ENCODE peak calls at places on chromosomes 5 and 9, in seven cellular contexts. One of them, this sample, is unnamed.

GRCh38 chr5:116563909-116564308 is 10.7 kb downstream of the SEMA6A start:
- DNase-seq in A549: no peak
- DNase-seq in HCT116: no peak
- DNase-seq in NB4: no peak
- DNase-seq in HepG2: no peak
- DNase-seq in GM12878: no peak
- DNase-seq in K562: no peak
- DNase-seq in this sample: no peak

GRCh38 chr9:84397822-84398221 is 57.3 kb upstream of the SLC28A3 start:
- DNase-seq in A549: no peak
- DNase-seq in HCT116: no peak
- DNase-seq in NB4: no peak
- DNase-seq in HepG2: no peak
- DNase-seq in GM12878: no peak
- DNase-seq in K562: peak
- DNase-seq in this sample: no peak

GRCh38 chr5:138900281-138900965 is 25.3 kb upstream of the LRRTM2 start:
- DNase-seq in A549: no peak
- DNase-seq in HCT116: no peak
- DNase-seq in NB4: peak
- DNase-seq in HepG2: no peak
- DNase-seq in GM12878: no peak
- DNase-seq in K562: peak
- DNase-seq in this sample: no peak

GRCh38 chr9:121840838-121841760 is 189.7 kb downstream of the DAB2IP start:
- DNase-seq in A549: no peak
- DNase-seq in HCT116: no peak
- DNase-seq in NB4: peak
- DNase-seq in HepG2: no peak
- DNase-seq in GM12878: no peak
- DNase-seq in K562: no peak
- DNase-seq in this sample: no peak

GRCh38 chr9:136567651-136568287 is 21.9 kb upstream of the NOTCH1 start:
- DNase-seq in A549: peak
- DNase-seq in HCT116: peak
- DNase-seq in NB4: no peak
- DNase-seq in HepG2: peak
- DNase-seq in GM12878: no peak
- DNase-seq in K562: no peak
- DNase-seq in this sample: peak

GRCh38 chr5:11897831-11898230 is 6.4 kb downstream of the CTNND2 start:
- DNase-seq in A549: no peak
- DNase-seq in HCT116: no peak
- DNase-seq in NB4: no peak
- DNase-seq in HepG2: no peak
- DNase-seq in GM12878: no peak
- DNase-seq in K562: no peak
- DNase-seq in this sample: no peak

GRCh38 chr5:10686890-10687289 is 74.1 kb downstream of the DAP start:
- DNase-seq in A549: no peak
- DNase-seq in HCT116: no peak
- DNase-seq in NB4: no peak
- DNase-seq in HepG2: no peak
- DNase-seq in GM12878: no peak
- DNase-seq in K562: no peak
- DNase-seq in this sample: no peak

GRCh38 chr5:172906436-172906835 is 52.8 kb upstream of the RPL26L1 start:
- DNase-seq in A549: no peak
- DNase-seq in HCT116: no peak
- DNase-seq in NB4: no peak
- DNase-seq in HepG2: no peak
- DNase-seq in GM12878: peak
- DNase-seq in K562: no peak
- DNase-seq in this sample: no peak

GRCh38 chr9:14373726-14374125 is 59.8 kb upstream of the NFIB start:
- DNase-seq in A549: no peak
- DNase-seq in HCT116: no peak
- DNase-seq in NB4: no peak
- DNase-seq in HepG2: no peak
- DNase-seq in GM12878: no peak
- DNase-seq in K562: no peak
- DNase-seq in this sample: no peak

GRCh38 chr9:88326936-88327335 is 61.3 kb upstream of the SPIN1 start:
- DNase-seq in A549: no peak
- DNase-seq in HCT116: no peak
- DNase-seq in NB4: no peak
- DNase-seq in HepG2: no peak
- DNase-seq in GM12878: no peak
- DNase-seq in K562: no peak
- DNase-seq in this sample: no peak

GRCh38 chr5:132263548-132264261 is 6.2 kb downstream of the PDLIM4 start:
- DNase-seq in A549: peak
- DNase-seq in HCT116: no peak
- DNase-seq in NB4: no peak
- DNase-seq in HepG2: no peak
- DNase-seq in GM12878: no peak
- DNase-seq in K562: peak
- DNase-seq in this sample: no peak

GRCh38 chr5:74360535-74361210 is 279.9 kb downstream of the ENC1 start:
- DNase-seq in A549: no peak
- DNase-seq in HCT116: no peak
- DNase-seq in NB4: no peak
- DNase-seq in HepG2: no peak
- DNase-seq in GM12878: no peak
- DNase-seq in K562: no peak
- DNase-seq in this sample: no peak

GRCh38 chr5:119271758-119272730 is 83.8 kb upstream of the TNFAIP8 start:
- DNase-seq in A549: no peak
- DNase-seq in HCT116: no peak
- DNase-seq in NB4: peak
- DNase-seq in HepG2: no peak
- DNase-seq in GM12878: no peak
- DNase-seq in K562: no peak
- DNase-seq in this sample: no peak

DNA sequence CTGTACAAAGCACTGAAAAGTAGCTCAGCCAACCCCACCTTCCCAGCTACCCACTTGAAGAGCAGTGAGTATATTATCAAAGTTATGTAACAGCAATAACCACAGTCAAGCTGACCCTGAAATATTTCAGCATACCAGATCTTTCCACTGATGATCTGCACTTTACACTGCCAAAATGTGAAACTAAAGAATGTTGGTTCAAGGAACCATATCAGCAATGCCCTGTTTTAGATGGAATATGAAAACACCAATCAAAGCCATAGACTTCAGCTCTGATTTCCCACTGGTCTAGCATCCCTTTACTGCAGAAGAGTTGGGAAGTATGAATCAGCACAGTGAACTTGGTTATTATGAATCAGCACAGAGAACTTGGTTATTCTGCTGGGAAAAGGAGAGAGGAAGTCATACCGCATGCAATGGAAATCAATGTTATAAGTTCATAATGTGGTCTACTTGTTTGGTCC is 20.0 kb downstream of the CEMIP2 start:
- DNase-seq in A549: no peak
- DNase-seq in HCT116: no peak
- DNase-seq in NB4: no peak
- DNase-seq in HepG2: no peak
- DNase-seq in GM12878: no peak
- DNase-seq in K562: no peak
- DNase-seq in this sample: no peak
- TF ChIP-seq MAX in A549: no peak
- TF ChIP-seq MAX in HCT116: no peak
- TF ChIP-seq MAX in NB4: no peak
- TF ChIP-seq MAX in HepG2: no peak
- TF ChIP-seq MAX in GM12878: no peak
- TF ChIP-seq MAX in K562: no peak
- TF ChIP-seq MAX in this sample: no peak

DNA sequence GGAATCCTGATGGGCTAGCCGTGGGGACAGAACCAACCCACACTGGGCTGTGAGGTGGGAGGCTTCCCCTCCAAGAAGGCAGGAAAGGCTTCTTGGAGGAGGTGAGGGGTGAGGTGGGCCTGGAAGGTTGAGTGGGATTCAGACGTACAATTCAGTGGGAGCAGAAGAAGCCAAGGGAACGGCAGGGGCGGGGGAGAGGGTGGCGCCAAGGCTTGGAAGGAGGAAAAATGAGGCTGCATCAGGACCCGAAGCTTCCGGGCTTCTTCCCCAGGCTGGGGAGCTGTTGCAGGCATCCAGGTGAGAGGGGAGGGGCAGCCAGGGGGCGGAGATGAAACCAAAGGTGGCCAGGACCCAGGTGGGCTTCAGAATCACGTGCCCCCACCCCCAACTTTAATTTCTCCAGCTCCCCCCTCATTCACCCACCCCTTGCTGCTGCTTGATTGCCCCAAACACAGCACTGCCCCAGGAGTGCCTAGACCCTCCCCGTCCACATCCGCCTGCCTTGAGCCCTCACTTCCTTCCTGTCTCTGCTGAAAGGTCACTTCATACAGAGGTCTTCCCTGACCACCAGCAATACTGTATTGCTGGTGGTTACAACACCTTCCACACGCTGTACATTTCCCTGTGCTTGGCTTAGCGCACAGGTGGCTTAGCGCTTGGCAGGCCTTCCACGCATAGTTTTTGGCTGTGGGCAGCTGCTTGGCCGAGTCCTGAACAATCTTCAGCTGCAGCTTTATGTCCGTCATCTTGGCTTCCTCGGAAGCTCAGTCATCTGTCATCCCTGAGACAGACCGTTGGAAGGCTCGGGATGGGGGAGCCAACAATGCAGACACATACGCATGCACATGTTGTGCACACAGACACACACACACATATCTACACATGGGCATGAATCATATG is 193.5 kb downstream of the RGS3 start:
- DNase-seq in A549: no peak
- DNase-seq in HCT116: no peak
- DNase-seq in NB4: peak
- DNase-seq in HepG2: peak
- DNase-seq in GM12878: no peak
- DNase-seq in K562: no peak
- DNase-seq in this sample: no peak
- TF ChIP-seq MAX in A549: no peak
- TF ChIP-seq MAX in HCT116: no peak
- TF ChIP-seq MAX in NB4: no peak
- TF ChIP-seq MAX in HepG2: no peak
- TF ChIP-seq MAX in GM12878: no peak
- TF ChIP-seq MAX in K562: no peak
- TF ChIP-seq MAX in this sample: no peak

DNA sequence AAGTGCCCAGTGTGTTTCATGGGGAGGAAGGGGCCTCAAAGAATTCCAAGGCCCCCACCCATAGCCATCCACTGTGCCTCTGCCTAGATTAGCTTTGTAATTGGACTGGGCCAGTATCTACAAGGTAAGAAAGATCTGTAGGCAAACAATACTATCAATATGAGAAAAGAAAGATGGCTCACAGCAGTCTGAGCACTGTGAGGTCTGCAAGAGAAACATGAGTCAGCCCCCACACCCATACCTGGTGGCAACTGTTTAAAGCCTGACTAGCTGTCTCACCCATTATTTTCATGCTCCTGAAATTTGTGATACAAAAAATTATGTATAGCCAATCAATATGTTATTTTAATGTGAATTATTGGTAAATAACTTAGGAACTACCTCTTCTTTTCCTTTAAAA is 10.0 kb upstream of the ZNF483 start:
- DNase-seq in A549: no peak
- DNase-seq in HCT116: no peak
- DNase-seq in NB4: no peak
- DNase-seq in HepG2: no peak
- DNase-seq in GM12878: no peak
- DNase-seq in K562: no peak
- DNase-seq in this sample: no peak
- TF ChIP-seq MAX in A549: no peak
- TF ChIP-seq MAX in HCT116: no peak
- TF ChIP-seq MAX in NB4: no peak
- TF ChIP-seq MAX in HepG2: no peak
- TF ChIP-seq MAX in GM12878: no peak
- TF ChIP-seq MAX in K562: no peak
- TF ChIP-seq MAX in this sample: no peak

DNA sequence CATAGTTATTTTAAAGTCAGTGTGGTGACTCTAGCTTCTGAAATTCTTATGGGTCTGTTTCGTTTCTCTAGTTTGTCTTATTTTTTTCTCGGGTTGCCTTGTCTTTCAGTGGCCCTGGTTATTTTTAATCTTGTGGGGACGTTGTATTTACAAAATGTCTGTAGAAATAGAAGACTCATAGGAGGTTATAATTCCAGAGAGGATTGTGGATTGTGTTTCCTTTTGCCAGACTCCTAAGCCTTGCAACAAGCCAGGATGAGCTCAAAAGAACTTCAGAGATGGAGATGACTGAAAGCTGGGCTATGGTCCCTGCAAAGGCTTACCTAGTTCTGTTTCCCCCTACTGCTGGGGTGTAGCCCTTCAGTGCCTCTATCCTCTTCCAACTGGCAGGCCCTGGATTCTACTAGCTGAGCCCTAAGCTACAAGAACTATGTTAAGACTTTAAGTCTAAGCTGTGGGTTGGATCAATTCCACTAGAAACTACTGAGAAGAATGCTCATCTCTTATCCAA is 32.2 kb upstream of the LECT2 start:
- DNase-seq in A549: no peak
- DNase-seq in HCT116: no peak
- DNase-seq in NB4: no peak
- DNase-seq in HepG2: no peak
- DNase-seq in GM12878: no peak
- DNase-seq in K562: no peak
- DNase-seq in this sample: no peak
- TF ChIP-seq MAX in A549: no peak
- TF ChIP-seq MAX in HCT116: no peak
- TF ChIP-seq MAX in NB4: no peak
- TF ChIP-seq MAX in HepG2: no peak
- TF ChIP-seq MAX in GM12878: no peak
- TF ChIP-seq MAX in K562: no peak
- TF ChIP-seq MAX in this sample: no peak

DNA sequence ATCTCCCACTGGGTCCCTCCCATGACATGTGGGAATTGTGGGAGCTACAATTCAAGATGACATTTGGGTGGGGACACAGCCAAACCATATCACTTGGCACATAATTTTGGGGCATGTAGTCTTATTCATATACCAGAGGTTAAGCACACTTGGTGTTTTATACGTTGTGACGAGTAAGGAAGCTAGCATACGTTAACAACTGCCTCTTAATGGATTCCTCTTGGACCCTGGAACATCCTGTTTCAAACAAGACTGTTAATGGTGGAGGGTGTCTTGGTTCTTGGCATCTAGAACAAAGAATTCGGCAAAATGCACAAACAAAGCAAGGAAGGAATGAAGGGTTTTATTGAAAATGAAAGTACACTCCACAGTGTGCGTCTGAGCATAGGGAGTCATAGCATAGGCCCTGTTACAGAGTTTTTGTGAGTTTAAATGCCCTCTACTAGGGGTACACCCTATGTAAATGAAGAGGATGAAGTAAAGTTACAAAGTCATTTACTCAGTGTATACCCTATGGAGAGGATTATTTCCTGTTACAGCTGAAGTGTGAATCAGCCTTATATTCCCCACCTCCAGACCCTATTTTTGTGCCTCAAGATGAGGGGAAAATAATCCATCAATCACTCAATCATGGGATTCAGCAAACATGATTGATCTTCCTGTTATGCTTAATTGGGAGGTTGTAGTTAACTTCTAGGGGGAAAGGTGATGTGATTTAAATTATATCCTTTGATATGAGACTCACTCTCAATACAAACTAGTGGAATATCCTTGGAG is 84.7 kb upstream of the MYO10 start:
- DNase-seq in A549: no peak
- DNase-seq in HCT116: no peak
- DNase-seq in NB4: no peak
- DNase-seq in HepG2: no peak
- DNase-seq in GM12878: no peak
- DNase-seq in K562: no peak
- DNase-seq in this sample: no peak
- TF ChIP-seq MAX in A549: no peak
- TF ChIP-seq MAX in HCT116: no peak
- TF ChIP-seq MAX in NB4: no peak
- TF ChIP-seq MAX in HepG2: no peak
- TF ChIP-seq MAX in GM12878: no peak
- TF ChIP-seq MAX in K562: no peak
- TF ChIP-seq MAX in this sample: no peak

This sample was measured in WTC11.